ENCODE peak calls at places on chromosome 12, in eight cellular contexts. X, K, N, Q, A, H, B and D are unnamed samples.

GRCh38 chr12:96249196-96250118 is 55.3 kb downstream of the ELK3 start:
- DNase-seq in K (peak), A (no peak), H (no peak), X (no peak), N (peak), Q (peak), B (no peak), D (no peak)

GRCh38 chr12:30862486-30862885 is 64.1 kb upstream of the TSPAN11 start:
- DNase-seq in A (no peak), K (no peak), Q (no peak), H (no peak), X (no peak), N (no peak), B (no peak), D (no peak)

GRCh38 chr12:114215766-114216165 is 190.2 kb downstream of the TBX5 start:
- DNase-seq in Q (no peak), H (no peak), X (no peak), N (no peak), A (no peak), B (no peak), K (no peak), D (no peak)

GRCh38 chr12:113486722-113487121 is 15.1 kb upstream of the LHX5 start:
- DNase-seq in X (no peak), B (no peak), K (no peak), H (no peak), A (no peak), Q (no peak), N (no peak), D (no peak)

GRCh38 chr12:92921877-92922276 is 7.2 kb downstream of the EEA1 start:
- DNase-seq in Q (no peak), A (no peak), K (no peak), X (no peak), H (no peak), N (no peak), B (no peak), D (no peak)

GRCh38 chr12:106919910-106920544 is 35.7 kb upstream of the TMEM263 start:
- DNase-seq in B (peak), X (peak), N (peak), A (peak), Q (peak), H (no peak), K (no peak), D (peak)

GRCh38 chr12:4353785-4354208 is 25.7 kb downstream of the FGF23 start:
- DNase-seq in A (no peak), Q (peak), B (no peak), N (peak), K (no peak), H (no peak), X (no peak), D (peak)

GRCh38 chr12:95231190-95231589 is 13.6 kb downstream of the VEZT start:
- DNase-seq in N (no peak), K (no peak), A (no peak), H (no peak), X (no peak), B (peak), Q (peak), D (peak)

GRCh38 chr12:65630555-65630954 is 193.7 kb upstream of the HMGA2 start:
- DNase-seq in N (no peak), B (no peak), X (no peak), H (no peak), K (no peak), A (no peak), Q (no peak), D (peak)

GRCh38 chr12:27751386-27752047 is 28.5 kb upstream of the KLHL42 start:
- DNase-seq in N (peak), B (no peak), K (no peak), X (no peak), A (peak), Q (no peak), H (no peak), D (peak)

GRCh38 chr12:88417531-88417930 is 162.7 kb downstream of the KITLG start:
- DNase-seq in K (no peak), A (no peak), X (no peak), H (no peak), N (no peak), B (no peak), Q (no peak), D (no peak)

GRCh38 chr12:110253176-110253575 is 27.9 kb upstream of the ATP2A2 start:
- DNase-seq in K (peak), N (no peak), X (no peak), B (no peak), H (peak), Q (peak), A (no peak), D (no peak)

GRCh38 chr12:52518574-52519469 is 1.4 kb downstream of the KRT5 start:
- DNase-seq in X (no peak), Q (no peak), N (no peak), B (no peak), K (no peak), H (no peak), A (no peak), D (peak)

GRCh38 chr12:87988534-87988933 is 40.7 kb downstream of the C12orf50 start:
- DNase-seq in X (no peak), N (no peak), Q (no peak), A (no peak), H (no peak), B (no peak), K (no peak), D (no peak)

GRCh38 chr12:58169826-58170225 is 228.5 kb downstream of the ATP23 start:
- DNase-seq in A (no peak), Q (no peak), B (no peak), H (no peak), X (no peak), K (no peak), N (peak), D (no peak)

GRCh38 chr12:124440841-124441381 is 126.5 kb downstream of the NCOR2 start:
- DNase-seq in K (no peak), H (no peak), Q (no peak), B (no peak), A (no peak), N (peak), X (no peak), D (no peak)

GRCh38 chr12:112777387-112778025 is 14.0 kb upstream of the RPH3A start:
- DNase-seq in N (peak), K (no peak), Q (no peak), B (no peak), X (no peak), A (no peak), H (no peak), D (no peak)

GRCh38 chr12:109775172-109775881 is 57.9 kb downstream of the TRPV4 start:
- DNase-seq in A (peak), B (peak), N (peak), X (peak), K (peak), Q (peak), H (peak), D (peak)

GRCh38 chr12:127041985-127042625 is 1224.9 kb upstream of the TMEM132C start:
- DNase-seq in Q (no peak), B (no peak), H (no peak), N (no peak), K (no peak), A (no peak), X (no peak), D (peak)

GRCh38 chr12:57549909-57550627 is at the start of gene KIF5A:
- DNase-seq in X (peak), K (no peak), Q (peak), B (no peak), H (peak), A (no peak), N (peak), D (no peak)

GRCh38 chr12:121883315-121883660 is 5.3 kb upstream of the PSMD9 start:
- DNase-seq in Q (peak), B (no peak), X (no peak), H (no peak), N (peak), K (no peak), A (no peak), D (no peak)

GRCh38 chr12:52295663-52296062 is 4.3 kb upstream of the KRT81 start:
- DNase-seq in K (no peak), A (no peak), N (no peak), H (no peak), X (no peak), B (no peak), Q (no peak), D (no peak)

GRCh38 chr12:20629414-20630156 is 65.5 kb upstream of the SLCO1C1 start:
- DNase-seq in B (peak), K (peak), H (peak), X (no peak), A (peak), Q (peak), N (no peak), D (peak)

GRCh38 chr12:59823535-59823934 is 227.7 kb downstream of the SLC16A7 start:
- DNase-seq in Q (peak), X (no peak), A (no peak), H (no peak), K (no peak), B (peak), N (no peak), D (no peak)

GRCh38 chr12:89706551-89707348 is 1.9 kb downstream of the ATP2B1 start:
- DNase-seq in N (peak), H (peak), A (peak), Q (peak), K (no peak), X (no peak), B (no peak), D (peak)

GRCh38 chr12:99234702-99235101 is 412.9 kb upstream of the GARIN6 start:
- DNase-seq in K (no peak), H (no peak), A (no peak), B (no peak), N (no peak), Q (no peak), X (no peak), D (no peak)

GRCh38 chr12:54416908-54417603 is 2.0 kb downstream of the ITGA5 start:
- DNase-seq in B (no peak), A (no peak), H (peak), X (no peak), Q (peak), N (no peak), K (no peak), D (peak)

GRCh38 chr12:46383654-46384450 is 11.3 kb upstream of the SLC38A2 start:
- DNase-seq in H (peak), Q (peak), B (peak), K (no peak), N (no peak), A (peak), X (peak), D (peak)
- TF ChIP-seq CTCF in H (no peak), Q (no peak), B (no peak), K (no peak), N (no peak), A (no peak), X (peak), D (no peak)

GRCh38 chr12:11651377-11651776 is 1.9 kb downstream of the ETV6 start:
- DNase-seq in K (no peak), B (no peak), Q (no peak), N (no peak), X (no peak), A (no peak), H (no peak), D (no peak)

GRCh38 chr12:11650279-11650696 is 814 bp downstream of the ETV6 start:
- DNase-seq in N (peak), H (no peak), K (no peak), B (no peak), Q (no peak), X (no peak), A (peak), D (no peak)

GRCh38 chr12:11649413-11650278 is at the start of gene ETV6:
- DNase-seq in A (peak), B (peak), N (peak), Q (peak), K (peak), H (peak), X (peak), D (peak)

GRCh38 chr12:11650697-11651281 is 1.3 kb downstream of the ETV6 start:
- DNase-seq in H (no peak), A (no peak), N (peak), K (no peak), B (peak), X (no peak), Q (peak), D (peak)

GRCh38 chr12:11648514-11649412 is 711 bp upstream of the ETV6 start:
- DNase-seq in B (peak), H (peak), N (peak), K (peak), X (peak), Q (peak), A (peak), D (peak)
- TF ChIP-seq CTCF in B (peak), H (no peak), N (no peak), K (no peak), X (no peak), Q (no peak), A (no peak), D (no peak)

GRCh38 chr12:77202457-77203060 is 137.2 kb upstream of the E2F7 start:
- DNase-seq in X (no peak), B (no peak), A (no peak), N (no peak), H (no peak), Q (peak), K (no peak), D (no peak)

DNA sequence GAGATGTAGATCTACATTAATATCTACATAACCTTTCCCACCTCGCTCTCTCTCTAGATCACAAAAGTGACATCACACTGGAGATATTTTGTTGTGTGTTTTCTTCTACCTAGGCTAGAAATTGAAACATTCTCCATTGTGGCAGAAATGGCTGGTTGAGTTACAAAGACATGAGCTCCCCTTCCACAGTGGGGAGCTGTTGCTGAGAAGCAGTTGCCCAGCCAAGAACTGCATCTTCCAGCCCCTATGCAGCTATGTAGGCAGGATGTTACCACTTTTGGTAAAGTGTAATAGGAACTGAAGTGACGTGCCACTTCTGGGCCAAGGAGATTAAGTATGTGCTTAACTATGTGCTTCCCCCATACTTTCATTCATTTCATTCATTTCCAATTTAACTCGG is 138.7 kb upstream of the E2F7 start:
- DNase-seq in A (peak), K (no peak), N (peak), B (no peak), Q (no peak), X (no peak), H (no peak), D (peak)
- TF ChIP-seq CTCF in A (no peak), K (no peak), N (peak), B (no peak), Q (no peak), X (no peak), H (no peak), D (no peak)

GRCh38 chr12:118714051-118714460 is 267.3 kb upstream of the SRRM4 start:
- DNase-seq in X (peak), B (no peak), K (no peak), Q (no peak), N (peak), H (no peak), A (peak), D (peak)
- TF ChIP-seq CTCF in X (peak), B (peak), K (no peak), Q (peak), N (peak), H (no peak), A (peak), D (no peak)

GRCh38 chr12:56448860-56449621 is at the start of gene TIMELESS:
- DNase-seq in B (peak), A (peak), H (peak), N (peak), Q (peak), X (peak), K (peak), D (peak)
- TF ChIP-seq CTCF in B (peak), A (no peak), H (no peak), N (no peak), Q (no peak), X (peak), K (no peak), D (no peak)

GRCh38 chr12:98227162-98227561 is 288.2 kb upstream of the TMPO start:
- DNase-seq in K (no peak), B (no peak), A (no peak), X (no peak), N (peak), H (no peak), Q (no peak), D (peak)
- TF ChIP-seq CTCF in K (peak), B (peak), A (no peak), X (peak), N (peak), H (no peak), Q (peak), D (no peak)

DNA sequence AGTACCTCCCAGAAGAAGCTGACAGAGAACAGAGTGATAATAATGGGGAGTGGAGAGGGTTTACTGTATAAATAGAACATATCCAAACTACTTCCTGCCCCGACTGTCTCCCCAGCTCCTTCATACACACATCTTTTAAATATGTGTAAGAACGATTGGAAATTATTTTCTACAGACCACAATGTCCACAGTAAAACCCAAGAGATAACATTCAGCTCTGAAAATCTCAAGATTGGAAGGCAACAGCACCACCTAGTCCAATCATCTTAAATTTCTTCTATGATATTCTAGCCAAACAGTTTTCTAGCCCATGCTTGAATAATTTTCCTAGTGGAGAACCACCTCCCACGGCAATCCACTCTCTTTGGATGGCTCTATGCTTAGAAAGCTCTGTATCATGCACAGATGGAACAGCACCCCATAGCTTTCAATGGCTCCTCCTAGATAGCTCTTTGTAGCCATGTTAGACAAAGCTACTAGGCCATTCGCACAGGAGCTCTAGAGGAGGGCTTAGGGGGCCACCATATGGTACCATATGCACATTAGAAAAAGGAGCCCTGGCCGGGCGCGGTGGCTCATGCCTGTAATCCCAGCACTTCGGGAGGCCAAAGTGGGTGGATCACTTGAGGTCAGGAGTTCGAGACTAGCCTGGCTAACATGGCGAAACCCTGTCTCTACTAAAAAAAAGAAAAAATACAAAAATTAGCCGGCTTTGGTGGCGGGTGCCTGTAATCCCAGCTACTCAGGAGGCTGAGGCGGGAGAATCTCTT is 18.1 kb downstream of the VDR start:
- DNase-seq in X (no peak), B (no peak), N (no peak), A (no peak), H (peak), K (no peak), Q (peak), D (no peak)
- TF ChIP-seq CTCF in X (no peak), B (peak), N (no peak), A (no peak), H (no peak), K (no peak), Q (no peak), D (no peak)

GRCh38 chr12:123266679-123267277 is 4.9 kb downstream of the CDK2AP1 start:
- DNase-seq in H (no peak), X (no peak), N (no peak), B (no peak), A (no peak), Q (no peak), K (no peak), D (no peak)

GRCh38 chr12:123263196-123263817 is 8.3 kb downstream of the CDK2AP1 start:
- DNase-seq in K (no peak), Q (no peak), H (no peak), X (no peak), A (no peak), B (no peak), N (no peak), D (no peak)

GRCh38 chr12:123265851-123266678 is 5.6 kb downstream of the CDK2AP1 start:
- DNase-seq in A (no peak), Q (no peak), H (no peak), K (no peak), X (no peak), B (no peak), N (no peak), D (no peak)

GRCh38 chr12:123267335-123267920 is 4.2 kb downstream of the CDK2AP1 start:
- DNase-seq in Q (no peak), H (no peak), A (no peak), K (no peak), N (no peak), B (no peak), X (no peak), D (no peak)

GRCh38 chr12:123264642-123265041 is 7.0 kb downstream of the CDK2AP1 start:
- DNase-seq in N (peak), H (no peak), Q (no peak), X (peak), A (no peak), B (no peak), K (no peak), D (no peak)
- TF ChIP-seq CTCF in N (peak), H (no peak), Q (peak), X (no peak), A (no peak), B (peak), K (peak), D (no peak)